ENCODE peak calls at places on chromosome 2, in seven cellular contexts. W, Z, B, H, X, P and R are unnamed samples.

GRCh38 chr2:46257476-46257875 is 39.7 kb upstream of the EPAS1 start:
- DNase-seq in H (no peak), Z (no peak), W (no peak), B (peak), X (no peak), P (no peak), R (peak)

GRCh38 chr2:149741646-149742045 is 154.1 kb upstream of the MMADHC start:
- DNase-seq in Z (peak), B (peak), H (no peak), X (no peak), W (no peak), P (no peak), R (peak)

GRCh38 chr2:10406491-10406890 is 41.6 kb downstream of the ODC1 start:
- DNase-seq in W (no peak), B (no peak), X (no peak), P (no peak), Z (no peak), H (no peak), R (no peak)

GRCh38 chr2:19362094-19362649 is 3.7 kb upstream of the OSR1 start:
- DNase-seq in H (no peak), X (no peak), B (peak), Z (no peak), P (no peak), W (no peak), R (peak)

GRCh38 chr2:62304429-62305417 is 108.8 kb downstream of the B3GNT2 start:
- DNase-seq in P (peak), H (peak), W (peak), Z (no peak), X (peak), B (peak), R (peak)

GRCh38 chr2:39007875-39008504 is 112.9 kb downstream of the SOS1 start:
- DNase-seq in Z (no peak), X (no peak), H (no peak), B (no peak), P (no peak), W (no peak), R (no peak)

GRCh38 chr2:72934683-72935610 is 17.6 kb downstream of the EMX1 start:
- DNase-seq in H (peak), P (no peak), B (peak), W (peak), X (no peak), Z (no peak), R (peak)

GRCh38 chr2:4066217-4066616 is 362.8 kb downstream of the DCDC2C start:
- DNase-seq in P (no peak), H (no peak), W (no peak), B (no peak), Z (no peak), X (no peak), R (no peak)

GRCh38 chr2:121527009-121527682 is 3.5 kb upstream of the RNU4ATAC start:
- DNase-seq in P (no peak), Z (no peak), B (no peak), H (no peak), X (peak), W (no peak), R (peak)

GRCh38 chr2:72579595-72580180 is 246.1 kb downstream of the EXOC6B start:
- DNase-seq in W (no peak), Z (peak), P (no peak), B (peak), X (no peak), H (no peak), R (peak)

GRCh38 chr2:46171441-46171953 is 125.7 kb upstream of the EPAS1 start:
- DNase-seq in W (no peak), X (no peak), Z (peak), B (peak), H (no peak), P (peak), R (peak)

GRCh38 chr2:9205963-9206948 is at the start of gene ASAP2:
- DNase-seq in H (peak), P (peak), W (peak), X (no peak), B (peak), Z (peak), R (peak)

GRCh38 chr2:9769171-9770005 is 73.9 kb upstream of the TAF1B start:
- DNase-seq in Z (no peak), W (peak), B (no peak), X (no peak), P (no peak), H (no peak), R (no peak)

GRCh38 chr2:224645722-224646121 is 60.6 kb upstream of the CUL3 start:
- DNase-seq in H (no peak), P (no peak), X (no peak), Z (no peak), B (no peak), W (no peak), R (no peak)

GRCh38 chr2:102110596-102111334 is 31.8 kb upstream of the IL1R1 start:
- DNase-seq in B (no peak), P (no peak), X (no peak), W (peak), H (no peak), Z (no peak), R (no peak)

GRCh38 chr2:16305191-16305590 is 360.4 kb downstream of the CYRIA start:
- DNase-seq in B (no peak), Z (no peak), P (no peak), W (no peak), X (no peak), H (no peak), R (no peak)

GRCh38 chr2:188788621-188789020 is 185.6 kb upstream of the COL3A1 start:
- DNase-seq in B (peak), P (peak), W (peak), Z (peak), X (no peak), H (peak), R (peak)

GRCh38 chr2:235931676-235932075 is 236.5 kb downstream of the GBX2 start:
- DNase-seq in W (no peak), B (no peak), X (no peak), P (no peak), H (no peak), Z (no peak), R (no peak)

GRCh38 chr2:127083819-127084503 is 23.0 kb downstream of the BIN1 start:
- DNase-seq in P (peak), X (no peak), B (peak), W (peak), H (peak), Z (no peak), R (peak)

GRCh38 chr2:177353084-177353483 is 39.5 kb upstream of the AGPS start:
- DNase-seq in X (no peak), H (no peak), B (no peak), P (peak), W (peak), Z (no peak), R (no peak)

GRCh38 chr2:11672404-11672803 is 2.4 kb upstream of the NTSR2 start:
- DNase-seq in H (no peak), W (no peak), X (no peak), Z (no peak), B (no peak), P (no peak), R (no peak)

GRCh38 chr2:18834341-18834740 is 245.0 kb upstream of the NT5C1B start:
- DNase-seq in H (no peak), Z (no peak), B (peak), W (no peak), X (no peak), P (no peak), R (peak)

GRCh38 chr2:229714080-229714735 is at the start of gene DNER:
- DNase-seq in H (no peak), W (peak), B (peak), Z (no peak), X (peak), P (no peak), R (no peak)

GRCh38 chr2:144679942-144680341 is 160.0 kb upstream of the ZEB2 start:
- DNase-seq in Z (no peak), B (no peak), H (no peak), W (no peak), X (no peak), P (no peak), R (no peak)

GRCh38 chr2:106990307-106990706 is 104.3 kb upstream of the ST6GAL2 start:
- DNase-seq in B (peak), X (no peak), H (no peak), W (no peak), Z (no peak), P (no peak), R (no peak)

GRCh38 chr2:152409691-152410597 is 75.0 kb downstream of the FMNL2 start:
- DNase-seq in P (no peak), X (no peak), B (peak), Z (no peak), H (no peak), W (no peak), R (peak)

GRCh38 chr2:46239847-46240181 is 57.4 kb upstream of the EPAS1 start:
- DNase-seq in B (no peak), Z (no peak), H (no peak), W (no peak), P (no peak), X (peak), R (no peak)

GRCh38 chr2:237057893-237058300 is 27.8 kb upstream of the COPS8 start:
- DNase-seq in P (no peak), Z (no peak), B (no peak), H (no peak), X (no peak), W (no peak), R (no peak)

GRCh38 chr2:186862869-186863709 is 14.1 kb upstream of the ZSWIM2 start:
- DNase-seq in H (no peak), B (peak), Z (peak), X (no peak), W (no peak), P (no peak), R (peak)

GRCh38 chr2:119468154-119468955 is 36.7 kb downstream of the TMEM37 start:
- DNase-seq in W (no peak), X (no peak), B (no peak), P (no peak), H (no peak), Z (no peak), R (peak)

GRCh38 chr2:215417400-215417951 is 18.4 kb downstream of the FN1 start:
- DNase-seq in X (no peak), H (no peak), Z (no peak), W (no peak), B (no peak), P (no peak), R (no peak)

GRCh38 chr2:99066075-99066557 is 75.4 kb upstream of the C2orf15 start:
- DNase-seq in P (peak), Z (peak), B (peak), H (no peak), W (peak), X (no peak), R (peak)

GRCh38 chr2:85981579-85982247 is 92.9 kb upstream of the ST3GAL5 start:
- DNase-seq in W (no peak), H (no peak), Z (no peak), B (no peak), X (no peak), P (no peak), R (no peak)

GRCh38 chr2:201404699-201405275 is 46.5 kb downstream of the TRAK2 start:
- DNase-seq in W (no peak), B (no peak), H (no peak), Z (no peak), P (no peak), X (no peak), R (no peak)

GRCh38 chr2:64858541-64859031 is 130.6 kb upstream of the SLC1A4 start:
- DNase-seq in H (peak), B (peak), Z (no peak), X (no peak), P (no peak), W (no peak), R (no peak)

GRCh38 chr2:170554278-170554955 is 160.7 kb upstream of the SP5 start:
- DNase-seq in B (peak), Z (no peak), X (no peak), P (no peak), W (peak), H (peak), R (peak)

GRCh38 chr2:1743396-1744150 is 742 bp downstream of the PXDN start:
- DNase-seq in P (peak), B (peak), X (no peak), Z (no peak), H (peak), W (no peak), R (no peak)

GRCh38 chr2:186480991-186481390 is 5.1 kb upstream of the ZC3H15 start:
- DNase-seq in H (no peak), P (no peak), W (no peak), Z (no peak), B (no peak), X (no peak), R (peak)